ENCODE peak calls at places on chromosomes 1 and 21, in eight cellular contexts. B is Panc1, U is body of pancreas, A is BJ, Z is stomach, H is bronchial epithelial cell, N is GM23338, F is fibroblast of lung. E is an unnamed sample. For H3K27me3, the result is how much of the 10 kb centered on the place peaks cover.

GRCh38 chr1:205013683-205014367 is 29.2 kb upstream of the CNTN2 start:
- DNase-seq in B (no peak), U (no peak), A (no peak), Z (peak), H (peak), N (peak), F (peak), E (peak)

GRCh38 chr21:37551406-37552355 is 185.1 kb downstream of the DYRK1A start:
- DNase-seq in B (no peak), U (no peak), A (no peak), Z (peak), H (no peak), N (no peak), F (peak), E (no peak)

GRCh38 chr1:16139473-16139962 is 16.4 kb downstream of the EPHA2 start:
- DNase-seq in B (no peak), U (no peak), A (no peak), Z (no peak), H (peak), N (no peak), F (peak), E (peak)

GRCh38 chr1:188669715-188670114 is 1807.9 kb downstream of the BRINP3 start:
- DNase-seq in B (no peak), U (no peak), A (no peak), Z (no peak), H (peak), N (no peak), F (peak), E (no peak)

GRCh38 chr1:113617438-113618141 is 141.7 kb downstream of the PHTF1 start:
- DNase-seq in B (no peak), U (no peak), A (no peak), Z (no peak), H (peak), N (no peak), F (peak), E (no peak)

GRCh38 chr1:204520834-204521709 is 4.9 kb downstream of the MDM4 start:
- DNase-seq in B (no peak), U (no peak), A (no peak), Z (no peak), H (peak), N (no peak), F (peak), E (no peak)

GRCh38 chr1:147897030-147897756 is 5.4 kb upstream of the GJA8 start:
- DNase-seq in B (no peak), U (no peak), A (no peak), Z (no peak), H (no peak), N (no peak), F (no peak), E (no peak)

GRCh38 chr1:101238041-101238515 is 1.3 kb downstream of the S1PR1 start:
- DNase-seq in B (no peak), U (no peak), A (no peak), Z (no peak), H (no peak), N (peak), F (no peak), E (peak)

GRCh38 chr1:113836534-113836933 is 24.3 kb upstream of the RSBN1 start:
- DNase-seq in B (no peak), U (no peak), A (no peak), Z (no peak), H (no peak), N (no peak), F (no peak), E (no peak)

GRCh38 chr1:60280256-60280655 is 206.7 kb upstream of the C1orf87 start:
- DNase-seq in B (no peak), U (peak), A (no peak), Z (no peak), H (no peak), N (no peak), F (peak), E (no peak)

GRCh38 chr21:37530901-37531351 is 164.4 kb downstream of the DYRK1A start:
- DNase-seq in B (no peak), U (no peak), A (no peak), Z (no peak), H (no peak), N (no peak), F (no peak), E (no peak)

GRCh38 chr1:211036701-211037494 is 97.0 kb downstream of the KCNH1 start:
- DNase-seq in B (peak), U (no peak), A (peak), Z (no peak), H (peak), N (no peak), F (peak), E (no peak)

GRCh38 chr1:20348326-20348910 is 57.7 kb downstream of the VWA5B1 start:
- DNase-seq in B (no peak), U (no peak), A (no peak), Z (no peak), H (no peak), N (no peak), F (no peak), E (no peak)

GRCh38 chr1:228809621-228810313 is 74.5 kb downstream of the RHOU start:
- DNase-seq in B (no peak), U (no peak), A (no peak), Z (no peak), H (no peak), N (peak), F (no peak), E (peak)

GRCh38 chr1:54312874-54313316 is 93.3 kb downstream of the SSBP3 start:
- DNase-seq in B (no peak), U (no peak), A (peak), Z (no peak), H (peak), N (peak), F (peak), E (no peak)

GRCh38 chr1:41161851-41162250 is 80.3 kb downstream of the SCMH1 start:
- DNase-seq in B (no peak), U (no peak), A (no peak), Z (no peak), H (no peak), N (no peak), F (no peak), E (no peak)

GRCh38 chr1:203520315-203520714 is 26.4 kb downstream of the OPTC start:
- DNase-seq in B (no peak), U (no peak), A (no peak), Z (no peak), H (peak), N (no peak), F (peak), E (no peak)

GRCh38 chr1:88052162-88052561 is 631.9 kb upstream of the PKN2 start:
- DNase-seq in B (no peak), U (no peak), A (no peak), Z (no peak), H (no peak), N (no peak), F (no peak), E (no peak)

GRCh38 chr1:33018112-33018511 is 18.6 kb downstream of the AK2 start:
- DNase-seq in B (no peak), U (no peak), A (no peak), Z (no peak), H (no peak), N (no peak), F (no peak), E (no peak)

GRCh38 chr1:154862927-154863701 is 7.0 kb downstream of the KCNN3 start:
- DNase-seq in B (no peak), U (no peak), A (no peak), Z (no peak), H (no peak), N (peak), F (no peak), E (peak)

GRCh38 chr21:41579692-41580091 is 71.7 kb upstream of the TMPRSS2 start:
- DNase-seq in B (no peak), U (no peak), A (no peak), Z (no peak), H (no peak), N (no peak), F (no peak), E (no peak)

GRCh38 chr1:233040494-233040893 is 90.1 kb downstream of the NTPCR start:
- DNase-seq in B (no peak), U (no peak), A (no peak), Z (no peak), H (no peak), N (no peak), F (no peak), E (no peak)

DNA sequence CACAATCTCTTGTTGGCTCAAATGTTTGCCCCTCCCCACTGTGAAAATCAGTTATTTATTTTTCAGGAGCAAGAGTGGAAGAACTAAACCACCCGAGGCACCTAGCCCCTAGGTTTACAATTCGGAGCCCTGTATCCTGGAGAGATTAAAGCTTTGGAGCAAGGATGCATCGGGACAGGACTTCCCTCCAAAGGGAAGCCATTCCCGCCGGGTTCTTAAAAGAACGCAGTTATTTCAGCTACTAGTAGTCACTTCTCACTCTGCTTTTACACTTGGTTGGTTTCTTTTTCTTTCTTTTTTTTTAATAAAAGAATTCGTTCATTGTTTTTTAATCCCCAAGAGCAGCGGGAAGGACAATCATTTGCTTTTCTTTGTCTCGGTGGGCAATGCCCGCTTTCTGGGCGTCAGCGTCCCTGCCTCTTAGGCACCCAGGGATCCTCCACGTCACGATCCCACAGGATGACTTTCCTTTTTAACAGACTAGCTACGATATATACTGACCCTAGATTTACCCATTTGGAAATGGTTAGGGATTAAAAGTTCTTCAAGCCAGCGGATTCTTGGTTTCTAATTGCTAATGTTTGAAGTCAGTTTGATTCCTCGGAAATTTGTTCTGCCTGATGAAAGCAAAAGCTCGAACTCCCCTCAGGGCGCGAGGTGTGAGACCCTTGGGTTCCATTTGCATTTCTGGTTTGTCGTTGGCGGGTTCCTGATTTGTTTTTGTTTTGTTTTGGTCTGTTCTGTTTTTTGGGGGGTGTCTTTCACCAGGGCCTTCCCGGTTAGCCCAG is 9.0 kb downstream of the TBX15 start:
- DNase-seq in B (no peak), U (no peak), A (no peak), Z (no peak), H (no peak), N (peak), F (no peak), E (peak)
- H3K27me3 ChIP-seq in B (under half), U (under half), A (under half), Z (half or more), H (under half), N (half or more), F (under half), E (half or more)

GRCh38 chr21:38662224-38662568 is 143.5 kb upstream of the ETS2 start:
- DNase-seq in B (no peak), U (no peak), A (no peak), Z (no peak), H (no peak), N (peak), F (no peak), E (peak)
- H3K27me3 ChIP-seq in B (under half), U (under half), A (half or more), Z (under half), H (under half), N (under half), F (half or more), E (under half)

DNA sequence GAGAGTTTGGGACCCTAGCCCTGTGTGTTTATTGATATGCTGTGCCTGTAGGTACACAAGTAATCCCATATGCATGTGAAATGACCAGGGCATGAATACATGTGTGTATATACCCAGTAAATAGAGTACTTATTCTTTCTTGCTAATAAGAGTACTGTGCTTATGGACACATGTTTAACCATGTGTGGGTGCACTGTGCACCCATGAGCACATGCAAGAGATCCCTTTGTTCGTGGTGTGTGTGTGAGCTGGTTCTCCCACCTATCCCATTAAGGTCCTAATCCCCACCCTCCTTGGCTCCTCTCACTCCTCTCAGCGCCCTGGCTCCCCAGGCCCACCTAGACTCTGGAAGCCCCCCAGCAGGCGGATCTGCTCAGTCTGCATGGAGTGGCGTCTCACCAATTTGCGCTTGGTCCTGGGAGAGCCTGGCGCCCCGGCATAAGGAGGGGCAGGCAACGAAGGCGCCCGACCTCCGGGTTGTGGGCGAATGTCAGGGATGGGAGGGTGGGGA is 2.2 kb upstream of the LIX1L start:
- DNase-seq in B (no peak), U (no peak), A (no peak), Z (no peak), H (no peak), N (no peak), F (no peak), E (no peak)
- H3K27me3 ChIP-seq in B (under half), U (under half), A (under half), Z (under half), H (under half), N (half or more), F (under half), E (half or more)

GRCh38 chr1:23999156-23999671 is 19.1 kb upstream of the SRSF10 start:
- DNase-seq in B (no peak), U (no peak), A (no peak), Z (no peak), H (no peak), N (no peak), F (peak), E (no peak)
- H3K27me3 ChIP-seq in B (under half), U (under half), A (under half), Z (under half), H (under half), N (under half), F (under half), E (under half)

GRCh38 chr1:145778146-145778540 is 45.8 kb downstream of the RNF115 start:
- DNase-seq in B (no peak), U (no peak), A (no peak), Z (no peak), H (no peak), N (no peak), F (no peak), E (no peak)

GRCh38 chr1:145777357-145778145 is 46.3 kb downstream of the RNF115 start:
- DNase-seq in B (no peak), U (no peak), A (no peak), Z (no peak), H (no peak), N (no peak), F (no peak), E (no peak)

GRCh38 chr1:145771056-145771455 is 51.8 kb downstream of the CD160 start:
- DNase-seq in B (no peak), U (no peak), A (no peak), Z (no peak), H (no peak), N (no peak), F (no peak), E (no peak)

DNA sequence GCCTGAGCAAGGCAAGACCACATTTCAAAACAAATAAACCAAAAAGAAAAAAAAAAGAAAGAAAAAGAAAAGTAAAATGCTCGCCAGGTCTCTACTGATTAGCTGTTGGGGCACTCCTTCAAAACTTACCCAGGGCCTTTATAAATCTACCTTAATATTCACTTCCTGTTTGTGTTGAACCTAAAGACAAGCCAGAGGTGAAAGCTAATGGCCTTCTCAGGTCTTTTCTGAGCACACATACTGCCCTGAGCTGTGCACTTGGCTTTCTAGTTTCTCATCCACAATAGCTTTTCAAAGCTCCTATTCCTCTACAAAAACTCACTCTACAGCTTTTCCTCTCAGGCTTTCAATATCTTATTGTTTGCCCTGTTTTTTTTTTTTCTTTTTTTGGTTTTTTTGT is 50.5 kb downstream of the RNF115 start:
- DNase-seq in B (no peak), U (no peak), A (no peak), Z (no peak), H (no peak), N (no peak), F (no peak), E (no peak)
- H3K27me3 ChIP-seq in B (under half), U (under half), A (under half), Z (under half), H (under half), N (under half), F (under half), E (under half)

DNA sequence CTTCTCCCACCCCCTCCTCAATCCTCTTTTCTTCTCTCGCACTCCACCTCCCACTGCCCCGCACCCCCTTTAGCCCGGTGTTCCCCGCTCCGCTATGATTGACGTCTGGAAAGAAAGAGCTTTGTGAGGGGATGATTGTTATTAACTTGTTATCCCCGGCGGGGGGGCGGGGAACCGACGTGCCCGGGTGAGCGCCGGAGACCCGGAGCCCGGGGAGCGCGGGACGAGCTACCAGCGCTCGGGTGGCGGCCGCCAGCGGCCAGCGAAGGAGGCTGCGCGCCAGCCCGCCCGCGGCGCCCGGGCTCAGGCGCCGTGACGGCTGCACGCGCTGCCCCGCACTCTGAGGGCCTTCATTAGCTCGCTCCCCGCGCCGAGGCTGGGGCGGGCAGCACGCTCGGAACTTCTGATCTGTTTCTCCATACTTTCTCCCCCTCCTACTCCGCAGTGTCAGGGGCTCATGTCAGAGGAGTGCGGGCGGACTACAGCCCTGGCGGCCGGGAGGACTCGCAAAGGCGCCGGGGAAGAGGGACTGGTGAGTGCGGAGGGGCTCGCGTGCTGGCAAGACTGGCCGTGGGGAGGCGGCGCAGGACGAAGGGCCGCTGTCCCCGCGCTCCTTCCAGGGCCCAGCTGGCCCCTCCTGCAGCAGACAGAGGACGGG is 2.1 kb downstream of the LHX8 start:
- DNase-seq in B (no peak), U (no peak), A (no peak), Z (no peak), H (no peak), N (peak), F (no peak), E (peak)
- H3K27me3 ChIP-seq in B (under half), U (under half), A (under half), Z (half or more), H (under half), N (half or more), F (under half), E (half or more)

E was measured in H7.